ENCODE peak calls at places on chromosomes 6 and 20, in seven cellular contexts. One of them, this sample, is unnamed. For H3K4me1, the result is how much of the 10 kb centered on the place peaks cover.

GRCh38 chr6:73798592-73798991 is 102.6 kb downstream of the CD109 start:
- DNase-seq in adipocyte: peak
- DNase-seq in psoas muscle: no peak
- DNase-seq in esophagus muscularis mucosa: no peak
- DNase-seq in right lobe of liver: peak
- DNase-seq in endodermal cell: peak
- DNase-seq in stomach: no peak
- DNase-seq in this sample: no peak

GRCh38 chr6:4872841-4873240 is 96.6 kb downstream of the CDYL start:
- DNase-seq in stomach: no peak
- DNase-seq in psoas muscle: no peak
- DNase-seq in right lobe of liver: no peak
- DNase-seq in adipocyte: no peak
- DNase-seq in esophagus muscularis mucosa: no peak
- DNase-seq in endodermal cell: no peak
- DNase-seq in this sample: no peak

GRCh38 chr6:158620963-158621693 is 23.4 kb downstream of the DYNLT1 start:
- DNase-seq in adipocyte: no peak
- DNase-seq in psoas muscle: no peak
- DNase-seq in esophagus muscularis mucosa: peak
- DNase-seq in right lobe of liver: no peak
- DNase-seq in endodermal cell: no peak
- DNase-seq in stomach: no peak
- DNase-seq in this sample: no peak

GRCh38 chr6:116374586-116374985 is 3.8 kb downstream of the DSE start:
- DNase-seq in right lobe of liver: no peak
- DNase-seq in stomach: no peak
- DNase-seq in adipocyte: no peak
- DNase-seq in psoas muscle: no peak
- DNase-seq in endodermal cell: no peak
- DNase-seq in esophagus muscularis mucosa: no peak
- DNase-seq in this sample: no peak

GRCh38 chr6:132334517-132334876 is 66.8 kb downstream of the MOXD1 start:
- DNase-seq in right lobe of liver: no peak
- DNase-seq in stomach: no peak
- DNase-seq in adipocyte: no peak
- DNase-seq in endodermal cell: no peak
- DNase-seq in esophagus muscularis mucosa: no peak
- DNase-seq in psoas muscle: no peak
- DNase-seq in this sample: no peak

GRCh38 chr6:106808758-106809157 is 165.8 kb downstream of the CD24 start:
- DNase-seq in stomach: no peak
- DNase-seq in right lobe of liver: no peak
- DNase-seq in esophagus muscularis mucosa: no peak
- DNase-seq in psoas muscle: no peak
- DNase-seq in adipocyte: no peak
- DNase-seq in endodermal cell: no peak
- DNase-seq in this sample: no peak

GRCh38 chr6:20211941-20212391 is 303 bp downstream of the MBOAT1 start:
- DNase-seq in right lobe of liver: peak
- DNase-seq in stomach: peak
- DNase-seq in adipocyte: peak
- DNase-seq in psoas muscle: no peak
- DNase-seq in endodermal cell: peak
- DNase-seq in esophagus muscularis mucosa: peak
- DNase-seq in this sample: peak

GRCh38 chr6:53143710-53144109 is 4.9 kb downstream of the GCM1 start:
- DNase-seq in stomach: no peak
- DNase-seq in right lobe of liver: no peak
- DNase-seq in endodermal cell: no peak
- DNase-seq in psoas muscle: no peak
- DNase-seq in adipocyte: no peak
- DNase-seq in esophagus muscularis mucosa: no peak
- DNase-seq in this sample: no peak

DNA sequence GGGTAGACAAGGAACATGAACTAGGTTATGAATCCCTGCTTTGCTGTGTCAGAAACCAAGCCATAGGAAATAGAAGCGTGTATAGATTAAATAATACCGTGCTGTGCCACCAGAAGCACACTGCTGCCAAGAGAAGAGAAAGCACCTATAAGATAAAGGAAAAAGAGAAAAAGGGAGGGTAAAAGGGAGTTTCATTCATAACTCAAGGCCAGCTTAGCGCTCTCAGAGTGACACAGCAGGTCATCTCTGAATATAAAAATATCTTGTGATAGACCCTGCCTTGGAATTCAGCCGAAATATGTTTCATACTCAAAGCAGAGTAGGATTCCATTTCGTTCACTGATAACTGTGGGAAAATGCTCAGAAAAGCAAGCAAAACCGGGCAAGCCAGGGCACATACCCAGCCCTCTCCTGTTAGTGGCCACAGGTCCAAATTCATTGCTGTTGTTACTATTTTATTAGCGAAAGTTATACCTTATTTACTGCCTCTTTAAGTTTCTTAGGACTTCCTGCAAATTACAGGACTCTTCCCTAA is 8.7 kb downstream of the JAG1 start:
- DNase-seq in stomach: no peak
- DNase-seq in esophagus muscularis mucosa: no peak
- DNase-seq in endodermal cell: peak
- DNase-seq in psoas muscle: no peak
- DNase-seq in adipocyte: no peak
- DNase-seq in right lobe of liver: no peak
- DNase-seq in this sample: no peak
- H3K4me3 ChIP-seq in stomach: no peak
- H3K4me3 ChIP-seq in esophagus muscularis mucosa: no peak
- H3K4me3 ChIP-seq in endodermal cell: peak
- H3K4me3 ChIP-seq in psoas muscle: peak
- H3K4me3 ChIP-seq in adipocyte: no peak
- H3K4me3 ChIP-seq in right lobe of liver: no peak
- H3K4me3 ChIP-seq in this sample: no peak

GRCh38 chr6:148521586-148521985 is 178.9 kb downstream of the SASH1 start:
- DNase-seq in adipocyte: peak
- DNase-seq in esophagus muscularis mucosa: no peak
- DNase-seq in right lobe of liver: no peak
- DNase-seq in endodermal cell: no peak
- DNase-seq in stomach: no peak
- DNase-seq in psoas muscle: no peak
- DNase-seq in this sample: no peak
- H3K4me1 ChIP-seq in adipocyte: half or more
- H3K4me1 ChIP-seq in esophagus muscularis mucosa: half or more
- H3K4me1 ChIP-seq in right lobe of liver: under half
- H3K4me1 ChIP-seq in endodermal cell: under half
- H3K4me1 ChIP-seq in stomach: under half
- H3K4me1 ChIP-seq in psoas muscle: under half
- H3K4me1 ChIP-seq in this sample: under half

GRCh38 chr6:160973856-160974255 is 17.7 kb upstream of the MAP3K4 start:
- DNase-seq in endodermal cell: no peak
- DNase-seq in psoas muscle: no peak
- DNase-seq in esophagus muscularis mucosa: peak
- DNase-seq in adipocyte: peak
- DNase-seq in stomach: no peak
- DNase-seq in right lobe of liver: no peak
- DNase-seq in this sample: no peak

GRCh38 chr6:160973311-160973710 is 18.3 kb upstream of the MAP3K4 start:
- DNase-seq in adipocyte: no peak
- DNase-seq in psoas muscle: peak
- DNase-seq in esophagus muscularis mucosa: peak
- DNase-seq in endodermal cell: peak
- DNase-seq in stomach: no peak
- DNase-seq in right lobe of liver: no peak
- DNase-seq in this sample: no peak

GRCh38 chr6:160972111-160972510 is 19.5 kb upstream of the MAP3K4 start:
- DNase-seq in stomach: no peak
- DNase-seq in right lobe of liver: no peak
- DNase-seq in endodermal cell: no peak
- DNase-seq in psoas muscle: no peak
- DNase-seq in adipocyte: peak
- DNase-seq in esophagus muscularis mucosa: no peak
- DNase-seq in this sample: no peak

GRCh38 chr6:160974304-160974771 is 17.2 kb upstream of the MAP3K4 start:
- DNase-seq in stomach: no peak
- DNase-seq in endodermal cell: no peak
- DNase-seq in psoas muscle: peak
- DNase-seq in adipocyte: peak
- DNase-seq in esophagus muscularis mucosa: peak
- DNase-seq in right lobe of liver: no peak
- DNase-seq in this sample: no peak

DNA sequence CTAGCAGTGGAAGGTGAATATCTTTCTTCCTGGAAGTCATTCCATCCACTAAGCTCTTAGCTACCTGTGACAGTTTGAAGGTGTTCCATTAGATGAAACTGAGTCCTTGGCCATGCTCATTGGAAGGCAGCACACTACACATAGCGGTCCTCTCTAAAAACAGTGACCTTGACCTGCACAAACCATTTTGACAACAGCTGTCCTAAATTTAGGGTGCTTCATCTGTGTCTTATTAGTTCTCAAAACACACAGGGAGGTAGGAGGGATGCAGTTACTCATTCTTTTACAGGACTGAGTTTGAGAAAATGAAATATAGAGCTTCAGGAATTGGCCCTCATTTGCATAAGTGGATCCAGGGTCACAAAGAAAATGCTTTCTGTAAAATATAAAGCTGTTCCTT is 20.4 kb upstream of the MAP3K4 start:
- DNase-seq in stomach: no peak
- DNase-seq in endodermal cell: no peak
- DNase-seq in right lobe of liver: no peak
- DNase-seq in psoas muscle: no peak
- DNase-seq in esophagus muscularis mucosa: peak
- DNase-seq in adipocyte: no peak
- DNase-seq in this sample: no peak
- H3K4me3 ChIP-seq in stomach: no peak
- H3K4me3 ChIP-seq in endodermal cell: no peak
- H3K4me3 ChIP-seq in right lobe of liver: no peak
- H3K4me3 ChIP-seq in psoas muscle: no peak
- H3K4me3 ChIP-seq in esophagus muscularis mucosa: no peak
- H3K4me3 ChIP-seq in adipocyte: no peak
- H3K4me3 ChIP-seq in this sample: no peak

GRCh38 chr20:7849675-7850074 is 90.6 kb downstream of the HAO1 start:
- DNase-seq in adipocyte: no peak
- DNase-seq in endodermal cell: no peak
- DNase-seq in psoas muscle: no peak
- DNase-seq in right lobe of liver: no peak
- DNase-seq in esophagus muscularis mucosa: no peak
- DNase-seq in stomach: no peak
- DNase-seq in this sample: no peak
- H3K4me1 ChIP-seq in adipocyte: under half
- H3K4me1 ChIP-seq in endodermal cell: under half
- H3K4me1 ChIP-seq in psoas muscle: under half
- H3K4me1 ChIP-seq in right lobe of liver: under half
- H3K4me1 ChIP-seq in esophagus muscularis mucosa: under half
- H3K4me1 ChIP-seq in stomach: under half
- H3K4me1 ChIP-seq in this sample: under half